ENCODE peak calls at places on chromosomes 12 and 14, in six cellular contexts. One of them, this sample, is unnamed.

GRCh38 chr12:16531623-16532022 is 74.3 kb downstream of the LMO3 start:
- DNase-seq in neural progenitor cell: peak; percentile 52
- DNase-seq in OCI-LY7: no peak
- DNase-seq in A549: no peak
- DNase-seq in AG04449: no peak
- DNase-seq in AG04450: no peak
- DNase-seq in this sample: no peak

GRCh38 chr12:93918262-93918661 is 230.1 kb upstream of the PLXNC1 start:
- DNase-seq in neural progenitor cell: no peak
- DNase-seq in OCI-LY7: no peak
- DNase-seq in A549: no peak
- DNase-seq in AG04449: peak; percentile 49
- DNase-seq in AG04450: no peak
- DNase-seq in this sample: peak; percentile 38

GRCh38 chr14:44204061-44204815 is 302.8 kb downstream of the FSCB start:
- DNase-seq in neural progenitor cell: no peak
- DNase-seq in OCI-LY7: no peak
- DNase-seq in A549: no peak
- DNase-seq in AG04449: no peak
- DNase-seq in AG04450: no peak
- DNase-seq in this sample: peak; percentile 2

GRCh38 chr12:44015333-44015941 is 179.6 kb downstream of the TMEM117 start:
- DNase-seq in neural progenitor cell: peak; percentile 65
- DNase-seq in OCI-LY7: peak; percentile 61
- DNase-seq in A549: peak; percentile 11
- DNase-seq in AG04449: peak; percentile 16
- DNase-seq in AG04450: peak; percentile 8
- DNase-seq in this sample: peak; percentile 68

GRCh38 chr12:69701821-69702220 is 2.7 kb upstream of the BEST3 start:
- DNase-seq in neural progenitor cell: no peak
- DNase-seq in OCI-LY7: no peak
- DNase-seq in A549: no peak
- DNase-seq in AG04449: no peak
- DNase-seq in AG04450: no peak
- DNase-seq in this sample: no peak

GRCh38 chr12:43882578-43883178 is 46.8 kb downstream of the TMEM117 start:
- DNase-seq in neural progenitor cell: peak; percentile 62
- DNase-seq in OCI-LY7: peak; percentile 56
- DNase-seq in A549: peak; percentile 22
- DNase-seq in AG04449: no peak
- DNase-seq in AG04450: peak; percentile 54
- DNase-seq in this sample: peak; percentile 87

GRCh38 chr14:64788706-64789105 is 84.5 kb downstream of the PLEKHG3 start:
- DNase-seq in neural progenitor cell: no peak
- DNase-seq in OCI-LY7: no peak
- DNase-seq in A549: peak; percentile 46
- DNase-seq in AG04449: peak; percentile 88
- DNase-seq in AG04450: peak; percentile 70
- DNase-seq in this sample: peak; percentile 96

GRCh38 chr14:100872241-100872640 is 31.3 kb downstream of the RTL1 start:
- DNase-seq in neural progenitor cell: no peak
- DNase-seq in OCI-LY7: no peak
- DNase-seq in A549: no peak
- DNase-seq in AG04449: no peak
- DNase-seq in AG04450: no peak
- DNase-seq in this sample: peak; percentile 17

GRCh38 chr12:54970741-54971140 is 13.8 kb downstream of the TESPA1 start:
- DNase-seq in neural progenitor cell: no peak
- DNase-seq in OCI-LY7: no peak
- DNase-seq in A549: no peak
- DNase-seq in AG04449: no peak
- DNase-seq in AG04450: no peak
- DNase-seq in this sample: no peak

GRCh38 chr12:47306130-47306529 is 226.4 kb upstream of the AMIGO2 start:
- DNase-seq in neural progenitor cell: no peak
- DNase-seq in OCI-LY7: no peak
- DNase-seq in A549: no peak
- DNase-seq in AG04449: no peak
- DNase-seq in AG04450: no peak
- DNase-seq in this sample: no peak

GRCh38 chr12:80692114-80692513 is 15.3 kb upstream of the MYF6 start:
- DNase-seq in neural progenitor cell: no peak
- DNase-seq in OCI-LY7: peak; percentile 36
- DNase-seq in A549: no peak
- DNase-seq in AG04449: no peak
- DNase-seq in AG04450: no peak
- DNase-seq in this sample: no peak

GRCh38 chr14:102903889-102904512 is 18.5 kb upstream of the AMN start:
- DNase-seq in neural progenitor cell: no peak
- DNase-seq in OCI-LY7: no peak
- DNase-seq in A549: no peak
- DNase-seq in AG04449: no peak
- DNase-seq in AG04450: no peak
- DNase-seq in this sample: no peak

GRCh38 chr14:59346329-59346728 is 118.9 kb downstream of the GPR135 start:
- DNase-seq in neural progenitor cell: no peak
- DNase-seq in OCI-LY7: no peak
- DNase-seq in A549: no peak
- DNase-seq in AG04449: no peak
- DNase-seq in AG04450: no peak
- DNase-seq in this sample: no peak

GRCh38 chr12:55132816-55133215 is 6.6 kb downstream of the OR9K2 start:
- DNase-seq in neural progenitor cell: no peak
- DNase-seq in OCI-LY7: no peak
- DNase-seq in A549: no peak
- DNase-seq in AG04449: no peak
- DNase-seq in AG04450: no peak
- DNase-seq in this sample: no peak

GRCh38 chr12:76006028-76006916 is 25.3 kb downstream of the PHLDA1 start:
- DNase-seq in neural progenitor cell: no peak
- DNase-seq in OCI-LY7: no peak
- DNase-seq in A549: no peak
- DNase-seq in AG04449: no peak
- DNase-seq in AG04450: no peak
- DNase-seq in this sample: no peak

GRCh38 chr12:6347367-6348338 is 5.8 kb upstream of the TNFRSF1A start:
- DNase-seq in neural progenitor cell: no peak
- DNase-seq in OCI-LY7: no peak
- DNase-seq in A549: no peak
- DNase-seq in AG04449: no peak
- DNase-seq in AG04450: no peak
- DNase-seq in this sample: peak; percentile 58

GRCh38 chr12:129659927-129660326 is 243.9 kb downstream of the TMEM132D start:
- DNase-seq in neural progenitor cell: no peak
- DNase-seq in OCI-LY7: no peak
- DNase-seq in A549: no peak
- DNase-seq in AG04449: peak; percentile 37
- DNase-seq in AG04450: no peak
- DNase-seq in this sample: peak; percentile 44

GRCh38 chr12:46942579-46942978 is 116.8 kb upstream of the SLC38A4 start:
- DNase-seq in neural progenitor cell: no peak
- DNase-seq in OCI-LY7: no peak
- DNase-seq in A549: no peak
- DNase-seq in AG04449: no peak
- DNase-seq in AG04450: no peak
- DNase-seq in this sample: no peak

GRCh38 chr12:95004610-95005009 is 1.1 kb upstream of the NDUFA12 start:
- DNase-seq in neural progenitor cell: no peak
- DNase-seq in OCI-LY7: no peak
- DNase-seq in A549: no peak
- DNase-seq in AG04449: no peak
- DNase-seq in AG04450: no peak
- DNase-seq in this sample: peak; percentile 77

GRCh38 chr12:94793191-94793595 is 142.8 kb upstream of the TMCC3 start:
- DNase-seq in neural progenitor cell: peak; percentile 17
- DNase-seq in OCI-LY7: no peak
- DNase-seq in A549: no peak
- DNase-seq in AG04449: no peak
- DNase-seq in AG04450: no peak
- DNase-seq in this sample: peak; percentile 84

DNA sequence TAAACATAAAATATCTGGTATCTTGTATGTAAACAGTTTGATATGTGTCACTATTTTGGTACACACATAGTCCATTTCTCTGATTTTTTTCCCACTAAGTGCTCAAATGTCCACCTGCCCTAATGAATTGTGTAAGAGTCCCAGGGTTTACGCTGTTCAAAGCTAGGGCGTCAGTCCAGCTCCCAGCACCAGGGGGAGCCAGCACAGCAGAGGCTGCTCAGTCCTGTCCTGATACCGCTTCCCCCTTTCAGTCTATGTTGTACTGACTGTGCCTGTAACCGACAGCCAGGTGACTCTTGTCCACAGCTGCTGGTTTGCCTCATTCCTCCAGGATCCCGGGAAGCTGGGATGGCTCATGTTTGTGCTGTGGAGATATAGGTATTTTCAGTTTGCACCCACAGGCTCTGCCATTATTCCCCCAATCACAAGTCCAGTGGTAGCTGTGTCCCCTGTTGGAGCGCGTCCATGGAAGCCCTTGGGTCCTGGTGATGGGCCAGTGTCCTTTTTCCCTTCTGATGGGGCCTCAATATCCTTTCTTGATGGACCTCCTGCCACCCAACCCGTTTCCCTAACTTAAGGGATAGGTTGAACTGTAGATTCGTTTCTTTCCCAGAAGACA is 242.0 kb downstream of the NEDD1 start:
- DNase-seq in neural progenitor cell: peak; percentile 86
- DNase-seq in OCI-LY7: peak; percentile 65
- DNase-seq in A549: peak; percentile 24
- DNase-seq in AG04449: no peak
- DNase-seq in AG04450: no peak
- DNase-seq in this sample: peak; percentile 33
- TF ChIP-seq CTCF in neural progenitor cell: peak; percentile 93
- TF ChIP-seq CTCF in OCI-LY7: peak; percentile 90
- TF ChIP-seq CTCF in A549: peak; percentile 56
- TF ChIP-seq CTCF in AG04449: peak; percentile 63
- TF ChIP-seq CTCF in AG04450: peak; percentile 63
- TF ChIP-seq CTCF in this sample: peak; percentile 69

DNA sequence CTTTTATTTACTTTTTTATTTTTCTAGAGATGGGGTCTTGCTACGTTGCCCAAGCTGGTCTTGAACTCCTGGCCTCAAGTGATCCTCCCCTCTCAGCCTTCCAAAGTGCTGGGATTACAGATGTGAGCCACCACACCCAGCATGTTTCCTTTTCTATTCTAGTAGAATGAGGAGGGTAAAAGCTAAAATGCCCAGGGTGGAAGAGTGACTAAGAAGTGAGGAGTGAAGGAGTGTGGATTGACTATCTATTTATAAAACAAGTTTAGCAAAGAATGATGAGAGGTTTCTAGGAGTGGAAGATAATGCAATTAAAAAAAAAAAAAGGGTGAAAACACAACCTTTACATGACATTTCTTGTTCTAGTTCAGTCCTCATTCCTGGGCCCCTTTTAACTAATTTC is 29.8 kb upstream of the PKP2 start:
- DNase-seq in neural progenitor cell: no peak
- DNase-seq in OCI-LY7: no peak
- DNase-seq in A549: no peak
- DNase-seq in AG04449: no peak
- DNase-seq in AG04450: no peak
- DNase-seq in this sample: no peak
- H3K4me3 ChIP-seq in neural progenitor cell: no peak overlapping the region
- H3K4me3 ChIP-seq in OCI-LY7: no peak overlapping the region
- H3K4me3 ChIP-seq in A549: no peak overlapping the region
- H3K4me3 ChIP-seq in AG04449: no peak overlapping the region
- H3K4me3 ChIP-seq in AG04450: no peak overlapping the region
- H3K4me3 ChIP-seq in this sample: no peak overlapping the region

GRCh38 chr14:94890755-94891154 is 120.8 kb upstream of the GSC start:
- DNase-seq in neural progenitor cell: no peak
- DNase-seq in OCI-LY7: no peak
- DNase-seq in A549: no peak
- DNase-seq in AG04449: no peak
- DNase-seq in AG04450: no peak
- DNase-seq in this sample: no peak
- TF ChIP-seq CTCF in neural progenitor cell: no peak
- TF ChIP-seq CTCF in OCI-LY7: no peak
- TF ChIP-seq CTCF in A549: no peak
- TF ChIP-seq CTCF in AG04449: no peak
- TF ChIP-seq CTCF in AG04450: no peak
- TF ChIP-seq CTCF in this sample: no peak

DNA sequence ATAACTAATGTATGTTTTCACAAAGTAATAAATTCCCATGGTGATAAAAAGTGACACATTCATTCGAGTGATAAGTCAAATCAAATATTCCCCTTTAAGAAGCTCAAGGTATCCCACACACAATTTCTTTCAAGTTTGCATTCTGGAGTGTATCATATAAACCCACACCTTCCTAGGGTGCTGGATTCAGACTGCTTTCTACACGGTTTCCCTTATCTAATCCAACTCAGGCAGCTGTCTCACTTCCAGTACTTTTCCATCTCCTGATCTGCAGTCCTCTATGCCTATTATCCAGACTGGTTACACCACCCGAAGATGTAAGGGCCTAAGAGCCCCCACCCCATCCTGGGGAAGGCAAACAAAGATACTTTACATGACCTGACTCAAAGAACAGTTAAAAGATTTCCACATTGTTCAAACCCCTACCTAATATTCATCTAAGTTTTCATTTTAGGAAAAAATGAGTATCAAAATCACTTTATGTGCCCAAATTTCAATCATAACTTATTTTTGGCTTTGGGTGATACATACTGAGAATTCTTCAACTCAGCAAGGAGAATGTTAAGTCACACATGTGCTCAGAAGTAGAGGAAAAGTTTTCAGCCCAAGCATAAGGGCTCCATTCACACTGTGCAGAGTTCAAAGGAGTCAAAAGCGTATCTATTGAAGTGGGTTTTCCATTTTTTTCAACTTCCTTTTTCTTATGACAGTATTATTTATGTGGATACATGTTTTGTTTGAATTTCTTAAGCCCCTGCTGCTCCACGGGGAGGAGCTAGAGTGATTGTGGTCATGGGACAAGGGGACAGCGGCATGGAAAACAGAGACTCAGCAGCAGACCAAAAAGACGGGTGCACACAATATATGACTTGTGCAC is 41.8 kb downstream of the CORO1C start:
- DNase-seq in neural progenitor cell: no peak
- DNase-seq in OCI-LY7: peak; percentile 45
- DNase-seq in A549: no peak
- DNase-seq in AG04449: no peak
- DNase-seq in AG04450: no peak
- DNase-seq in this sample: peak; percentile 78
- H3K4me3 ChIP-seq in neural progenitor cell: no peak overlapping the region
- H3K4me3 ChIP-seq in OCI-LY7: no peak overlapping the region
- H3K4me3 ChIP-seq in A549: no peak overlapping the region
- H3K4me3 ChIP-seq in AG04449: no peak overlapping the region
- H3K4me3 ChIP-seq in AG04450: no peak overlapping the region
- H3K4me3 ChIP-seq in this sample: no peak overlapping the region